ENCODE peak calls at places on chromosome 5, in four cellular contexts. G, H, M and D are unnamed samples.
A peak's percentile ranks its signal among the peaks of the same experiment; 100 is the strongest.

GRCh38 chr5:135708481-135708880 is 126.0 kb upstream of the SLC25A48 start:
- DNase-seq in G (no peak), M (no peak), H (no peak), D (no peak)

GRCh38 chr5:172418847-172419810 is 35.2 kb downstream of the SH3PXD2B start:
- DNase-seq in H (no peak), G (no peak), M (peak; percentile 70), D (no peak)

GRCh38 chr5:55899344-55899743 is 48.2 kb downstream of the IL31RA start:
- DNase-seq in H (no peak), M (no peak), G (no peak), D (no peak)

GRCh38 chr5:109173395-109173794 is 236.4 kb downstream of the PJA2 start:
- DNase-seq in M (no peak), H (no peak), G (no peak), D (no peak)

GRCh38 chr5:94468531-94468930 is 149.9 kb downstream of the KIAA0825 start:
- DNase-seq in G (no peak), M (no peak), H (no peak), D (no peak)

GRCh38 chr5:16935271-16936149 is 578 bp downstream of the MYO10 start:
- DNase-seq in M (peak; percentile 54), G (no peak), H (peak; percentile 33), D (no peak)

GRCh38 chr5:144697847-144698262 is 527.2 kb downstream of the KCTD16 start:
- DNase-seq in M (no peak), G (no peak), H (no peak), D (no peak)

GRCh38 chr5:78543292-78543691 is 105.3 kb downstream of the LHFPL2 start:
- DNase-seq in H (no peak), M (no peak), G (no peak), D (no peak)

GRCh38 chr5:34474573-34475021 is 181.5 kb upstream of the RAI14 start:
- DNase-seq in G (peak; percentile 40), M (peak; percentile 53), H (no peak), D (no peak)

GRCh38 chr5:132813599-132814440 is 718 bp downstream of the SOWAHA start:
- DNase-seq in H (no peak), G (no peak), M (peak; percentile 86), D (no peak)

GRCh38 chr5:79189439-79190234 is 46.3 kb upstream of the JMY start:
- DNase-seq in G (no peak), M (peak; percentile 22), H (no peak), D (no peak)

GRCh38 chr5:33343661-33344327 is 97.0 kb upstream of the TARS1 start:
- DNase-seq in H (no peak), M (no peak), G (no peak), D (no peak)

GRCh38 chr5:96663608-96664007 is 1.4 kb downstream of the CAST start:
- DNase-seq in M (no peak), H (no peak), G (no peak), D (no peak)

GRCh38 chr5:115389074-115389798 is 92.8 kb upstream of the CCDC112 start:
- DNase-seq in H (no peak), M (no peak), G (no peak), D (no peak)

GRCh38 chr5:179616002-179616594 is 7.4 kb downstream of the HNRNPH1 start:
- DNase-seq in M (no peak), H (no peak), G (no peak), D (no peak)

GRCh38 chr5:146681586-146681945 is 165.6 kb upstream of the GPR151 start:
- DNase-seq in H (no peak), M (no peak), G (no peak), D (no peak)

GRCh38 chr5:66520854-66521253 is 75.3 kb upstream of the MAST4 start:
- DNase-seq in M (no peak), G (no peak), H (no peak), D (no peak)

GRCh38 chr5:90747693-90748092 is 189.1 kb downstream of the ADGRV1 start:
- DNase-seq in M (no peak), H (no peak), G (no peak), D (no peak)

GRCh38 chr5:123800640-123801039 is 288.7 kb downstream of the CSNK1G3 start:
- DNase-seq in M (no peak), G (no peak), H (no peak), D (no peak)

GRCh38 chr5:79983618-79984017 is 7.4 kb downstream of the MTX3 start:
- DNase-seq in M (no peak), H (no peak), G (no peak), D (no peak)

GRCh38 chr5:149153751-149154610 is 12.7 kb downstream of the ABLIM3 start:
- DNase-seq in H (no peak), M (no peak), G (peak; percentile 50), D (no peak)

GRCh38 chr5:160298189-160298588 is 14.2 kb downstream of the CCNJL start:
- DNase-seq in G (no peak), H (no peak), M (no peak), D (no peak)

GRCh38 chr5:125043781-125044391 is 297.4 kb upstream of the ZNF608 start:
- DNase-seq in M (peak; percentile 72), H (no peak), G (no peak), D (no peak)

GRCh38 chr5:149982505-149982904 is 17.9 kb downstream of the TIGD6 start:
- DNase-seq in H (no peak), M (no peak), G (no peak), D (no peak)

GRCh38 chr5:65185468-65185867 is 296.3 kb downstream of the ADAMTS6 start:
- DNase-seq in G (no peak), M (no peak), H (no peak), D (no peak)

GRCh38 chr5:94693043-94693822 is 74.8 kb downstream of the SLF1 start:
- DNase-seq in M (peak; percentile 16), G (peak; percentile 33), H (no peak), D (no peak)

GRCh38 chr5:1553642-1554409 is 30.1 kb upstream of the LPCAT1 start:
- DNase-seq in H (no peak), M (no peak), G (no peak), D (no peak)

GRCh38 chr5:131171276-131171815 is 602 bp downstream of the LYRM7 start:
- DNase-seq in G (peak; percentile 27), H (no peak), M (no peak), D (no peak)

GRCh38 chr5:33841829-33842228 is 50.0 kb downstream of the ADAMTS12 start:
- DNase-seq in H (no peak), G (no peak), M (no peak), D (no peak)

GRCh38 chr5:79237735-79238560 is 2.0 kb downstream of the JMY start:
- DNase-seq in G (no peak), H (no peak), M (no peak), D (no peak)

GRCh38 chr5:23820764-23821471 is 313.5 kb downstream of the PRDM9 start:
- DNase-seq in H (no peak), M (peak; percentile 1), G (no peak), D (no peak)

DNA sequence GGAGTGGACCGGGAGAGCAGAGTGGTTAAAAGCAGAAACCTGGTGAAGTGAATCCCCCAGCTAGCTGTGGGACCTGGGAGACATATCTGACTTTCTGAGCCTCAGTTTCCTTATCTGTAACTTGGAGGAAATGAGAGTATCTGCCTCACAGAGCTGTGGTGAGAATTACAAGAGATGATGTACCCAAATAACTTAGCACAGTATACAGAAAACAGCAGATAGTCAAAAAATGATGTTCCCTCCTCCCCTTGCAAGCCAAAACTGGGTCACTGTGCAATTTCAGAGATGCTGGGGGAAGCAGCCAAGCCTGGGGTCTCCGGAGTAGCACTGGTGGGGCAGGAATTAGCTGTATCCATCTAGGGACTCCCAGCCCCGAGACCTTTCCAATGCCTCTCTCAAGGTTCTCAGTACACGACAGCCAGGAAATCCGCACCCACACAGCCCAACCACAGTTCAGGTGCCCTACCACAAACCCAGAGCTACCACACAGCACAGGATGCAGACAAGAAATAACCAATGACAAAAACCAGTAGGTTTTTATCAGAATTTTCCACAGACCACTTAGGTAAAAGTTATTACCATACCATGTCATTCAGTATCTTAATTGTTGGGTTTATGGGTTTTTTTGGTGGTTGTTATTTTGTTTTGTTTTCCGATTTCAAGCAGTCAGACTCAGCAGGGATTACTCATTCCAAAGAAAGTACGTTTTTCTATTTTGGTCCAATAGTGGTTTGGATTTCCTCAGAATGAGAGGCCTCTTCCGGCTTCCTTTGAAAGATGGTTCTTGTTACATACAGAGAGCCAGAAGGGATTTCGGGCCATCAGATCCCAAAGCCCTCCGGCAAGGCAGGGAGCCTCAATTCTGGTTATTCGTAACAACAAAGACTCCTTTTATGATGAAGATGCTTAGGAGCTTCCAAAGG is 4.9 kb upstream of the HRH2 start:
- DNase-seq in H (no peak), G (no peak), M (no peak), D (no peak)
- TF ChIP-seq TCF12 in H (no peak), G (no peak), M (no peak), D (no peak)

GRCh38 chr5:122099060-122099790 is 21.2 kb upstream of the LOX start:
- DNase-seq in M (no peak), H (no peak), G (no peak), D (no peak)
- TF ChIP-seq RFX5 in M (no peak), H (no peak), G (no peak), D (no peak)

GRCh38 chr5:105836263-105836662 is 1834.5 kb downstream of the EFNA5 start:
- DNase-seq in M (no peak), H (no peak), G (no peak), D (no peak)
- TF ChIP-seq TCF12 in M (no peak), H (no peak), G (no peak), D (no peak)

DNA sequence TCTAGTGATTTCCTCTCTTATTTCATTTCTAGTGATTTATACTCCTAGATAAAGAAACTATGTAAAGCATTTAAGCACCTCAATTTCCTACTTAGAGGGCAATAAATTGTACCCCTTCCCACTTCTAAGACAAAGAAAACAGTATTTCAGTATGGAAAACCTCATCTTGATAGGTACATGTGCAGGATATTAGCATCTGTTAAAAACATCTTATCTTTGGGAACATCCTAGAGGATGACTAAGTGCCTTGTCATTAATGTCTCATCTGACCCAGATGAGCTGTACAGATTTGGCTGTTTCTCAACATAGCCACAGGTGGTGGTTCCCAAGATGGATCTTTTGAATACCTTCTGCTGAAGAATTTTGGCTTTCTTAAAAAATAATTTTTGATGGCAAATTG is 5.7 kb downstream of the MEGF10 start:
- DNase-seq in H (no peak), G (no peak), M (no peak), D (no peak)
- TF ChIP-seq RFX5 in H (no peak), G (no peak), M (no peak), D (no peak)

DNA sequence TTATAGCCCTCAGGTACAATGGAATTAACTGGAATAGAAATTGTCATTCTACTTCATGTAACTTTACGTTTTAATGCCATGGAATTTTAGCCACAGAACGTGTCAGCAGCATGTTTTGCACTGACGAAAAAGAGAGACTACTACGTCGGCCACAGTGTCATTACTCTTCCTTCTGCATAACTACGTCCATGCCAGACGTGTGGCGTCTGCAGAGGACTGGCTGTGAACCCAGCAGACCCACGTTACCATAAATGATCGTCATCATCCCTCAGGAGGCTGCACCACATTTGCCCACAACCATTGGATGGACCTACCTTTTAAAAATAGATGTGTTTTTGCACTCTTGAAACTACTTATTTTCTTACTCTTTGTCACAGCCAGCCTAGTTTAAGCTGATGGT is 63.8 kb upstream of the ATG10 start:
- DNase-seq in M (no peak), H (no peak), G (no peak), D (no peak)
- TF ChIP-seq TCF12 in M (no peak), H (no peak), G (no peak), D (no peak)

GRCh38 chr5:143170977-143171376 is 232.5 kb downstream of the NR3C1 start:
- DNase-seq in M (no peak), G (no peak), H (no peak), D (no peak)
- TF ChIP-seq RFX5 in M (no peak), G (no peak), H (no peak), D (no peak)

GRCh38 chr5:138179277-138179857 is 455 bp downstream of the KIF20A start:
- DNase-seq in G (peak; percentile 8), M (peak; percentile 11), H (no peak), D (no peak)
- TF ChIP-seq TCF12 in G (no peak), M (no peak), H (no peak), D (no peak)